ENCODE peak calls at places on chromosomes 4 and X, in ten cellular contexts. One of them, this sample, is unnamed.

GRCh38 chr4:48445704-48446103 is 37.4 kb upstream of the SLC10A4 start:
- DNase-seq in hepatocyte: peak
- DNase-seq in retinal pigment epithelial cell: no peak
- DNase-seq in fibroblast of the aortic adventitia: peak
- DNase-seq in body of pancreas: no peak
- DNase-seq in choroid plexus epithelial cell: peak
- DNase-seq in breast epithelium: no peak
- DNase-seq in K562: no peak
- DNase-seq in AG10803: peak
- DNase-seq in fibroblast of villous mesenchyme: peak
- DNase-seq in this sample: no peak

GRCh38 chr4:103498161-103499070 is 221.4 kb downstream of the TACR3 start:
- DNase-seq in hepatocyte: peak
- DNase-seq in retinal pigment epithelial cell: peak
- DNase-seq in fibroblast of the aortic adventitia: peak
- DNase-seq in body of pancreas: no peak
- DNase-seq in choroid plexus epithelial cell: peak
- DNase-seq in breast epithelium: no peak
- DNase-seq in K562: no peak
- DNase-seq in AG10803: peak
- DNase-seq in fibroblast of villous mesenchyme: no peak
- DNase-seq in this sample: peak

GRCh38 chr4:189048119-189048518 is 892.6 kb upstream of the FRG1 start:
- DNase-seq in hepatocyte: no peak
- DNase-seq in retinal pigment epithelial cell: no peak
- DNase-seq in fibroblast of the aortic adventitia: no peak
- DNase-seq in body of pancreas: no peak
- DNase-seq in choroid plexus epithelial cell: no peak
- DNase-seq in breast epithelium: no peak
- DNase-seq in K562: no peak
- DNase-seq in AG10803: no peak
- DNase-seq in fibroblast of villous mesenchyme: peak
- DNase-seq in this sample: no peak

GRCh38 chr4:77045490-77045889 is 30.3 kb downstream of the CCNI start:
- DNase-seq in hepatocyte: peak
- DNase-seq in retinal pigment epithelial cell: no peak
- DNase-seq in fibroblast of the aortic adventitia: no peak
- DNase-seq in body of pancreas: no peak
- DNase-seq in choroid plexus epithelial cell: peak
- DNase-seq in breast epithelium: no peak
- DNase-seq in K562: no peak
- DNase-seq in AG10803: no peak
- DNase-seq in fibroblast of villous mesenchyme: peak
- DNase-seq in this sample: no peak

GRCh38 chr4:129218355-129218754 is 122.4 kb downstream of the C4orf33 start:
- DNase-seq in hepatocyte: peak
- DNase-seq in retinal pigment epithelial cell: no peak
- DNase-seq in fibroblast of the aortic adventitia: peak
- DNase-seq in body of pancreas: no peak
- DNase-seq in choroid plexus epithelial cell: peak
- DNase-seq in breast epithelium: no peak
- DNase-seq in K562: peak
- DNase-seq in AG10803: no peak
- DNase-seq in fibroblast of villous mesenchyme: no peak
- DNase-seq in this sample: no peak

GRCh38 chr4:70772929-70773555 is 51.3 kb downstream of the RUFY3 start:
- DNase-seq in hepatocyte: no peak
- DNase-seq in retinal pigment epithelial cell: no peak
- DNase-seq in fibroblast of the aortic adventitia: no peak
- DNase-seq in body of pancreas: no peak
- DNase-seq in choroid plexus epithelial cell: no peak
- DNase-seq in breast epithelium: no peak
- DNase-seq in K562: no peak
- DNase-seq in AG10803: no peak
- DNase-seq in fibroblast of villous mesenchyme: no peak
- DNase-seq in this sample: no peak

GRCh38 chrX:24491741-24492140 is 26.7 kb downstream of the PDK3 start:
- DNase-seq in hepatocyte: no peak
- DNase-seq in retinal pigment epithelial cell: no peak
- DNase-seq in fibroblast of the aortic adventitia: no peak
- DNase-seq in body of pancreas: no peak
- DNase-seq in choroid plexus epithelial cell: no peak
- DNase-seq in breast epithelium: no peak
- DNase-seq in K562: no peak
- DNase-seq in AG10803: no peak
- DNase-seq in fibroblast of villous mesenchyme: no peak
- DNase-seq in this sample: no peak

GRCh38 chr4:6799091-6799490 is 16.6 kb downstream of the KIAA0232 start:
- DNase-seq in hepatocyte: no peak
- DNase-seq in retinal pigment epithelial cell: no peak
- DNase-seq in fibroblast of the aortic adventitia: no peak
- DNase-seq in body of pancreas: no peak
- DNase-seq in choroid plexus epithelial cell: no peak
- DNase-seq in breast epithelium: no peak
- DNase-seq in K562: no peak
- DNase-seq in AG10803: no peak
- DNase-seq in fibroblast of villous mesenchyme: no peak
- DNase-seq in this sample: no peak

GRCh38 chrX:124641737-124642491 is 295.6 kb downstream of the SH2D1A start:
- DNase-seq in hepatocyte: no peak
- DNase-seq in retinal pigment epithelial cell: no peak
- DNase-seq in fibroblast of the aortic adventitia: no peak
- DNase-seq in body of pancreas: no peak
- DNase-seq in choroid plexus epithelial cell: no peak
- DNase-seq in breast epithelium: no peak
- DNase-seq in K562: peak
- DNase-seq in AG10803: no peak
- DNase-seq in fibroblast of villous mesenchyme: no peak
- DNase-seq in this sample: no peak

GRCh38 chr4:8643986-8644385 is 51.4 kb downstream of the CPZ start:
- DNase-seq in hepatocyte: no peak
- DNase-seq in retinal pigment epithelial cell: no peak
- DNase-seq in fibroblast of the aortic adventitia: no peak
- DNase-seq in body of pancreas: no peak
- DNase-seq in choroid plexus epithelial cell: no peak
- DNase-seq in breast epithelium: peak
- DNase-seq in K562: no peak
- DNase-seq in AG10803: no peak
- DNase-seq in fibroblast of villous mesenchyme: no peak
- DNase-seq in this sample: no peak

GRCh38 chr4:176277162-176277904 is 8.3 kb upstream of the ASB5 start:
- DNase-seq in hepatocyte: peak
- DNase-seq in retinal pigment epithelial cell: no peak
- DNase-seq in fibroblast of the aortic adventitia: peak
- DNase-seq in body of pancreas: peak
- DNase-seq in choroid plexus epithelial cell: peak
- DNase-seq in breast epithelium: no peak
- DNase-seq in K562: peak
- DNase-seq in AG10803: peak
- DNase-seq in fibroblast of villous mesenchyme: peak
- DNase-seq in this sample: peak
- TF ChIP-seq CTCF in hepatocyte: peak
- TF ChIP-seq CTCF in retinal pigment epithelial cell: peak
- TF ChIP-seq CTCF in fibroblast of the aortic adventitia: peak
- TF ChIP-seq CTCF in body of pancreas: peak
- TF ChIP-seq CTCF in choroid plexus epithelial cell: peak
- TF ChIP-seq CTCF in breast epithelium: no peak
- TF ChIP-seq CTCF in K562: peak
- TF ChIP-seq CTCF in AG10803: peak
- TF ChIP-seq CTCF in fibroblast of villous mesenchyme: peak
- TF ChIP-seq CTCF in this sample: peak

GRCh38 chrX:115591856-115592842 is 31.2 kb downstream of the PLS3 start:
- DNase-seq in hepatocyte: no peak
- DNase-seq in retinal pigment epithelial cell: no peak
- DNase-seq in fibroblast of the aortic adventitia: no peak
- DNase-seq in body of pancreas: no peak
- DNase-seq in choroid plexus epithelial cell: no peak
- DNase-seq in breast epithelium: no peak
- DNase-seq in K562: no peak
- DNase-seq in AG10803: no peak
- DNase-seq in fibroblast of villous mesenchyme: no peak
- DNase-seq in this sample: no peak

GRCh38 chrX:115591420-115591819 is 30.4 kb downstream of the PLS3 start:
- DNase-seq in hepatocyte: no peak
- DNase-seq in retinal pigment epithelial cell: no peak
- DNase-seq in fibroblast of the aortic adventitia: no peak
- DNase-seq in body of pancreas: no peak
- DNase-seq in choroid plexus epithelial cell: no peak
- DNase-seq in breast epithelium: no peak
- DNase-seq in K562: no peak
- DNase-seq in AG10803: no peak
- DNase-seq in fibroblast of villous mesenchyme: no peak
- DNase-seq in this sample: no peak

GRCh38 chrX:115595049-115595448 is 34.1 kb downstream of the PLS3 start:
- DNase-seq in hepatocyte: no peak
- DNase-seq in retinal pigment epithelial cell: no peak
- DNase-seq in fibroblast of the aortic adventitia: peak
- DNase-seq in body of pancreas: no peak
- DNase-seq in choroid plexus epithelial cell: no peak
- DNase-seq in breast epithelium: no peak
- DNase-seq in K562: no peak
- DNase-seq in AG10803: no peak
- DNase-seq in fibroblast of villous mesenchyme: no peak
- DNase-seq in this sample: no peak

GRCh38 chrX:115589419-115589818 is 28.4 kb downstream of the PLS3 start:
- DNase-seq in hepatocyte: peak
- DNase-seq in retinal pigment epithelial cell: no peak
- DNase-seq in fibroblast of the aortic adventitia: no peak
- DNase-seq in body of pancreas: no peak
- DNase-seq in choroid plexus epithelial cell: no peak
- DNase-seq in breast epithelium: no peak
- DNase-seq in K562: no peak
- DNase-seq in AG10803: no peak
- DNase-seq in fibroblast of villous mesenchyme: no peak
- DNase-seq in this sample: no peak

DNA sequence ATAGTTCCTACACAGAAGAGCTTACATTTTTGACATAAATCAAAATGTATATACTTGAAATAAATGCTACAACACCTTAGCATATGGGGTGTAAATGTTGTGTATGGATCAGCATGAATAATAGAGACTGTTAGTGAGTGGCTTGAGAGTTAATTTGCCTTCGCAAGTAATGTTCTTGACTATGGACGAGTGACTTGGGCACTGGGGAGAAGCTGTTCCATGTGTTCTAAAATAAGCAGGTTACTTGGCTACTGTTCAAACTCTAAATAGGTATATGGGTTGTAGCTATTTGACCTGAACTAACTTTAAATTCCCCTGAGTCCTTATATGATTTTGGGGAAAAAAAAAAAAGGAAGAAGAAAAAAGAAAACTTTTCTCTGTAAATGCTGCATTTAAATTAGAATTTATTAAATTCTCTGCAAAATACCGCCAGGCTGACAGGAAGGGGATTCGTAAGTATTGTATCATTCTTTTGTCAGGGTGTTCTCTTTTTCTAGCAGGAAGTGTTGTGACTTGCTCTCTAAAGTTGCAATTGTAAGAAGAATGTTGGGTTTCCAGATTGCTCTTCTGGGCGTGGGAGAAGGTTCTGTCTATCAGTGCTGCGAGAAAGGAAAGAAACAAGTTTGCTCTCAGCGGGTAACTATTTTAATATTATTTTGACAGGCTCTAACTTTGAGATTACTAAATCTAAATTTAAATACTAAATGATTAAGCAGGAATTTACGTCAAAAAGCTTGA is 32.2 kb downstream of the PLS3 start:
- DNase-seq in hepatocyte: peak
- DNase-seq in retinal pigment epithelial cell: no peak
- DNase-seq in fibroblast of the aortic adventitia: peak
- DNase-seq in body of pancreas: no peak
- DNase-seq in choroid plexus epithelial cell: peak
- DNase-seq in breast epithelium: no peak
- DNase-seq in K562: no peak
- DNase-seq in AG10803: peak
- DNase-seq in fibroblast of villous mesenchyme: no peak
- DNase-seq in this sample: no peak
- H3K4me3 ChIP-seq in hepatocyte: no peak
- H3K4me3 ChIP-seq in retinal pigment epithelial cell: no peak
- H3K4me3 ChIP-seq in fibroblast of the aortic adventitia: peak
- H3K4me3 ChIP-seq in body of pancreas: no peak
- H3K4me3 ChIP-seq in choroid plexus epithelial cell: peak
- H3K4me3 ChIP-seq in breast epithelium: peak
- H3K4me3 ChIP-seq in K562: no peak
- H3K4me3 ChIP-seq in AG10803: no peak
- H3K4me3 ChIP-seq in fibroblast of villous mesenchyme: peak
- H3K4me3 ChIP-seq in this sample: no peak

DNA sequence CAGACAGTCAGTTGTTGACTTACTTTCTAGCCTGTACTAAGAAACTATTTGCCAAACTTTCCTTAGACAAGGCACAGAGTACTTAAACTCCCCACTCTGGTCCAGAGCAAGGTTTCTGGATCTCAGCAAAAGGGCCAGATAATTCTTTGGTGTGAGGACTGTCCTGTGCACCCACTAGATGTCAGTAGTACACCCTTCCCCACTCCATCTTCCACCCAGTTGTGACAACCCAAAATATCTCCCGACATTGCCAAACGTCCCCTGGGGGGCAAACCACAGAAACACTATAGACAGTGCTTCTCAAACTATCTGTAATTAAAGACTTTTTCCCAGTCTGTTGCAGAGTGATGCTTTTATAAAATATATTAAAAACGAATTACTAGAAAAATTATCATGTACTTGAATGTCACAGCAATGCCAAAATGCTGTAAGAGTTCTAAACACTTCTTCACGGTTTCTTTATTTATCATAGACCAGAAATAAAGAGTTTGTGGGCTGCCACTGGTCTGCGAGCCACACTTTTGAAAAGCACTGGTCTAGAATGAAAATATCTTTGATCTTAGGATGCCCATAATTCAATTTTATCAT is 203.5 kb downstream of the PRDM5 start:
- DNase-seq in hepatocyte: peak
- DNase-seq in retinal pigment epithelial cell: no peak
- DNase-seq in fibroblast of the aortic adventitia: peak
- DNase-seq in body of pancreas: no peak
- DNase-seq in choroid plexus epithelial cell: peak
- DNase-seq in breast epithelium: no peak
- DNase-seq in K562: peak
- DNase-seq in AG10803: peak
- DNase-seq in fibroblast of villous mesenchyme: peak
- DNase-seq in this sample: no peak
- TF ChIP-seq CTCF in hepatocyte: peak
- TF ChIP-seq CTCF in retinal pigment epithelial cell: peak
- TF ChIP-seq CTCF in fibroblast of the aortic adventitia: peak
- TF ChIP-seq CTCF in body of pancreas: peak
- TF ChIP-seq CTCF in choroid plexus epithelial cell: peak
- TF ChIP-seq CTCF in breast epithelium: no peak
- TF ChIP-seq CTCF in K562: peak
- TF ChIP-seq CTCF in AG10803: peak
- TF ChIP-seq CTCF in fibroblast of villous mesenchyme: peak
- TF ChIP-seq CTCF in this sample: peak

DNA sequence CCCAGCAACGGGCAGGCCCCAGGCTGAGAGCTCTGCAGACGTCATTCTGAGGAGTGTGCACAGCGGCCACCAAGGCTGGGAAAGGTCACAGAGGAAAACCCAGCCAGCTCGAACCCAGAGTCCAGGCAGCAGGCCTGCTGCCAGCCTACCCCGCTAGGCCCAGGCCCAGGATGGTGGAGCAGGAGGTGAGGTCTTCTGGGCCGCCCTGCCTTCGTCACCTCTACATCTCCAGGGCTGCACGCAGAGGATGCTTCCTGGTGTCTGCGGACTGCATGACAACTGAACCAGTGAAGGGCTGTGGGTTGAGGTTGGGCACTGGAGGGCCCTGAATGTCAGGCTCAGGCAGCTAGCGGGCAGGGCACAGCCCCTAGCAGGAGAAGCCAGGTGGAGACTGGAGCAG is 5.8 kb upstream of the ADRA2C start:
- DNase-seq in hepatocyte: no peak
- DNase-seq in retinal pigment epithelial cell: no peak
- DNase-seq in fibroblast of the aortic adventitia: no peak
- DNase-seq in body of pancreas: no peak
- DNase-seq in choroid plexus epithelial cell: no peak
- DNase-seq in breast epithelium: no peak
- DNase-seq in K562: no peak
- DNase-seq in AG10803: no peak
- DNase-seq in fibroblast of villous mesenchyme: no peak
- DNase-seq in this sample: no peak
- H3K4me3 ChIP-seq in hepatocyte: no peak
- H3K4me3 ChIP-seq in retinal pigment epithelial cell: no peak
- H3K4me3 ChIP-seq in fibroblast of the aortic adventitia: no peak
- H3K4me3 ChIP-seq in body of pancreas: no peak
- H3K4me3 ChIP-seq in choroid plexus epithelial cell: no peak
- H3K4me3 ChIP-seq in breast epithelium: no peak
- H3K4me3 ChIP-seq in K562: no peak
- H3K4me3 ChIP-seq in AG10803: no peak
- H3K4me3 ChIP-seq in fibroblast of villous mesenchyme: no peak
- H3K4me3 ChIP-seq in this sample: no peak

This sample was measured in AG09309.